ENCODE peak calls at places on chromosomes 3 and 15, in nine cellular contexts. T, S, E, L, B, D, M, N and Q are unnamed samples.

GRCh38 chr3:100603449-100603848 is 6.0 kb upstream of the ADGRG7 start:
- DNase-seq in L (no peak), S (peak; percentile 14), D (peak; percentile 51), N (peak; percentile 27), E (no peak), B (no peak), M (peak; percentile 39), T (no peak), Q (peak; percentile 9)

GRCh38 chr3:151538706-151539403 is 78.0 kb upstream of the IGSF10 start:
- DNase-seq in D (no peak), N (no peak), L (peak; percentile 50), B (no peak), S (no peak), E (no peak), T (no peak), M (no peak), Q (no peak)

GRCh38 chr3:148971819-148972218 is 19.5 kb upstream of the GYG1 start:
- DNase-seq in L (no peak), B (no peak), S (no peak), D (no peak), N (no peak), M (no peak), T (no peak), E (no peak), Q (no peak)

GRCh38 chr3:41742127-41742526 is 219.8 kb downstream of the ULK4 start:
- DNase-seq in S (no peak), M (no peak), E (no peak), N (no peak), T (no peak), B (no peak), D (no peak), L (no peak), Q (no peak)

GRCh38 chr3:4720316-4721075 is 227.3 kb downstream of the ITPR1 start:
- DNase-seq in N (peak; percentile 23), T (no peak), E (peak; percentile 57), B (no peak), L (no peak), M (peak; percentile 52), D (peak; percentile 48), S (peak; percentile 65), Q (peak; percentile 16)

GRCh38 chr3:157572559-157573270 is 69.5 kb upstream of the VEPH1 start:
- DNase-seq in D (peak; percentile 61), T (no peak), B (peak; percentile 49), S (peak; percentile 58), M (no peak), N (peak; percentile 45), L (no peak), E (no peak), Q (peak; percentile 65)

GRCh38 chr3:131658771-131659170 is 156.0 kb upstream of the MRPL3 start:
- DNase-seq in L (no peak), D (no peak), S (no peak), E (no peak), B (no peak), N (no peak), M (no peak), T (no peak), Q (no peak)

GRCh38 chr3:194137314-194138097 is 1.6 kb downstream of the HES1 start:
- DNase-seq in E (peak; percentile 89), D (peak; percentile 82), T (peak; percentile 45), B (peak; percentile 33), L (peak; percentile 86), N (peak; percentile 87), S (peak; percentile 65), M (peak; percentile 66), Q (peak; percentile 50)

GRCh38 chr15:41307679-41308078 is 24.7 kb downstream of the OIP5 start:
- DNase-seq in B (no peak), L (no peak), D (no peak), N (no peak), M (no peak), S (no peak), T (no peak), E (no peak), Q (no peak)

GRCh38 chr3:134057006-134057832 is 27.5 kb upstream of the SLCO2A1 start:
- DNase-seq in E (no peak), B (no peak), L (no peak), M (no peak), D (no peak), N (no peak), T (no peak), S (no peak), Q (no peak)

GRCh38 chr3:184042617-184043016 is 10.2 kb upstream of the HTR3C start:
- DNase-seq in L (no peak), B (no peak), N (no peak), T (no peak), D (no peak), M (no peak), S (no peak), E (no peak), Q (no peak)

GRCh38 chr3:184037816-184038215 is 6.3 kb downstream of the HTR3D start:
- DNase-seq in L (no peak), B (no peak), T (no peak), D (no peak), N (no peak), M (no peak), E (no peak), S (no peak), Q (no peak)

GRCh38 chr3:184039414-184039813 is 7.9 kb downstream of the HTR3D start:
- DNase-seq in E (no peak), N (no peak), L (no peak), D (no peak), M (no peak), T (no peak), S (peak; percentile 24), B (no peak), Q (no peak)

GRCh38 chr3:184040010-184040409 is 8.5 kb downstream of the HTR3D start:
- DNase-seq in E (no peak), N (no peak), B (no peak), D (peak; percentile 4), T (no peak), M (peak; percentile 63), L (no peak), S (peak; percentile 28), Q (peak; percentile 28)
- TF ChIP-seq CTCF in E (peak; percentile 37), N (no peak), B (peak; percentile 34), D (no peak), T (no peak), M (peak; percentile 67), L (peak; percentile 25), S (peak; percentile 33), Q (no peak)

DNA sequence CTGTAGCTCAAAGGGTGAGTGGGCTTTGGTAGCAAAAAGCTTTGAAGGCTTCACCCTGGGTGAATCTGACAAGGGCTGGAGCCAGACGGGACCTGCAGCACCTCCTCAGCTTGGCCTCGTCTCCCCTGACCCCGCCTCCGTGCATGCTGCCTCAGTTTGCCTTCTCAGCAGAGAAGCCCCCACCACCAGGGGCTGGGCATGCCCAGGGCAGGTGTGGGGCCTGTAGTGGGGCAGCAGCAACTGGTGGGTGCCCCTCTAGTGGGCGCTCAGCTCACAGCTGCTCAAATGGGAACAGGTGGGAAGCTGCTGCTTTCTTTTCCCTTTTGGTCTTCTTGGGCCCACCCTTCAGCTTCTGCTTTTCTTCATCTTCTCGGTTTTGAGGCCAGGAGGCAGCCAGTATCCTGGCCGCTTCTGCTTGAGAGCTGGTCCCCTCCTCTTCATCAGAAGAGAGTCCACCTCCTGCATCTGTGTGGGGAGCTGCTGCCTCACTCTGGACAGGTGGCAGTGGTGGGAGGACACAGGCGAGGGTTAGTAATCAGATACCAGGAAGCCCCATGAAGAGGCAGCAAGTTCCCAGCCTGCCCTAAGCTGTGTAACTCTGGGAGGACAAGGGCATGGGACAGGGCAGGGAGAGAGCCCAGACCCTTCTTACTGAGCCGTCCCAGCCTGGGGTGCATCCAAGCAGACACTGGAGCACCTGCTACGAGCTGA is 21.0 kb downstream of the TMEM43 start:
- DNase-seq in B (no peak), S (no peak), L (no peak), M (peak; percentile 49), T (peak; percentile 18), D (no peak), N (no peak), E (no peak), Q (no peak)
- TF ChIP-seq CTCF in B (no peak), S (no peak), L (peak; percentile 14), M (peak; percentile 34), T (no peak), D (no peak), N (no peak), E (no peak), Q (no peak)

GRCh38 chr3:44114142-44114541 is 127.5 kb upstream of the TOPAZ1 start:
- DNase-seq in E (peak; percentile 54), M (peak; percentile 87), D (peak; percentile 71), S (peak; percentile 39), N (peak; percentile 59), B (peak; percentile 46), L (no peak), T (no peak), Q (peak; percentile 77)
- TF ChIP-seq CTCF in E (no peak), M (peak; percentile 83), D (peak; percentile 68), S (peak; percentile 66), N (peak; percentile 80), B (peak; percentile 55), L (peak; percentile 38), T (no peak), Q (peak; percentile 55)

GRCh38 chr3:120559228-120560061 is 36.7 kb upstream of the NDUFB4 start:
- DNase-seq in T (no peak), L (peak; percentile 48), M (peak; percentile 68), D (no peak), B (peak; percentile 46), E (no peak), N (no peak), S (peak; percentile 85), Q (peak; percentile 39)

GRCh38 chr3:120561251-120562045 is 34.7 kb upstream of the NDUFB4 start:
- DNase-seq in N (peak; percentile 45), M (peak; percentile 61), L (peak; percentile 66), D (peak; percentile 75), T (peak; percentile 69), E (peak; percentile 68), B (peak; percentile 75), S (peak; percentile 76), Q (peak; percentile 77)

GRCh38 chr3:120563356-120564022 is 32.6 kb upstream of the NDUFB4 start:
- DNase-seq in N (no peak), T (no peak), S (no peak), E (no peak), M (no peak), B (no peak), D (no peak), L (peak; percentile 44), Q (no peak)

GRCh38 chr3:120558784-120559227 is 37.3 kb upstream of the NDUFB4 start:
- DNase-seq in M (peak; percentile 87), T (peak; percentile 82), N (peak; percentile 75), B (peak; percentile 90), E (peak; percentile 92), S (peak; percentile 90), L (peak; percentile 93), D (peak; percentile 92), Q (peak; percentile 92)

DNA sequence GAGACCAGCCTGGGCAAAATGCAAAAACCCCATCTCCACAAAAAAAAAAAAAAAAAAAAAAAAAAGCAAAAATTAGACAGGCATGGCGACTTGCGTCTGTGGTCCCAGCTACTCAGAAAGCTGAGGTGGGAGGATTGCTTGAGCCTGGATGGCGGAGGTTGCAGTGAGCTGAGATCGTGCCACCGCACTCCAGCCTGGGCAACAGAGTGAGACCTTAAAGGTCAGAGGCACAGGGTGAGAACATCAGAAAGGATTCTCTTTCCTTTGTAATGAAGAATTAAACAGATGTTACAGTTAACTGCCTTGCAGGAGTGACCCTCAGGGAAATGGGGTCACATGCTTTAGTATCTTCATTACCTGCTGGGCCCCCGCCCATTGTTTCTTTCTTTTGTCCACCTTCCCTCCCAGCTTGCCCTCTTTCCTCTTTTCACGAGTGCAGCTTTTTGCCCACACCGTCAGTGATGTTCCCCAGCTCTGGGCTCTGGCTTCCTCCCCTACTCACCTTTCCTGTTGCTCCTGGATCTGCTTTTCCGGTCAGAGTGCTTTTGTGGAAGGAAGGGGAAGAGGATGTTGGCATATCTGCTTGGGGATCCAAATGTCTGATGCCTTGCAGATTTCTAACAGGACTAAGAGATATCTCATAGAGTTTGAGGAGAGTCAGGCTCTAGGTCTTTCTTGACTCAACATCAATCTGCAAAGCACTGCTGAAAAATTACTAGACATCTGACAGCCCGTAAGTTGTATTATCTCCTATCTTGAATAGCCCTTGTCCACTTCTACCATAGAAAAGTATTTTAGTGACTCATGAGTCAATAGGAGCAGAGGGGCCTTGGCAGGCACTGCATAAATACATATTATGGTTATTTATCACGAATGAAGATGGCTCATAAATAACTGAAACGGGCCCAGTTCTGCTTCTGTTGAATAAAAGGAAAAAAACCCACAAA is 35.6 kb upstream of the NDUFB4 start:
- DNase-seq in S (no peak), E (no peak), B (no peak), L (no peak), D (no peak), N (no peak), M (peak; percentile 55), T (no peak), Q (peak; percentile 47)
- TF ChIP-seq CTCF in S (no peak), E (no peak), B (no peak), L (no peak), D (no peak), N (no peak), M (no peak), T (no peak), Q (no peak)